ENCODE peak calls at places on chromosomes 6 and 20, in four cellular contexts. P, O, H and V are unnamed samples.

GRCh38 chr6:5278571-5279120 is 17.3 kb downstream of the FARS2 start:
- DNase-seq in P (no peak), H (no peak), O (no peak), V (no peak)

GRCh38 chr20:2673453-2673852 is 9.4 kb upstream of the IDH3B start:
- DNase-seq in P (no peak), H (no peak), O (no peak), V (no peak)

GRCh38 chr6:12735786-12736185 is 19.2 kb downstream of the PHACTR1 start:
- DNase-seq in H (no peak), O (no peak), P (no peak), V (no peak)

GRCh38 chr6:2976571-2977085 is 5.3 kb upstream of the SERPINB6 start:
- DNase-seq in P (no peak), O (no peak), H (no peak), V (no peak)

GRCh38 chr6:130076512-130076911 is 58.1 kb downstream of the L3MBTL3 start:
- DNase-seq in H (no peak), P (no peak), O (no peak), V (no peak)

GRCh38 chr6:168188310-168188973 is 109.4 kb upstream of the FRMD1 start:
- DNase-seq in P (no peak), H (no peak), O (peak; percentile 41), V (no peak)

GRCh38 chr20:61757678-61758555 is 307.8 kb downstream of the TAF4 start:
- DNase-seq in P (no peak), O (no peak), H (no peak), V (no peak)

GRCh38 chr6:157323114-157323923 is at the start of gene TMEM242:
- DNase-seq in H (peak; percentile 74), P (no peak), O (peak; percentile 95), V (peak; percentile 93)

GRCh38 chr6:170344631-170345576 is 38.3 kb downstream of the FAM120B start:
- DNase-seq in P (no peak), H (no peak), O (no peak), V (no peak)

GRCh38 chr6:10146723-10147451 is 268.0 kb downstream of the TFAP2A start:
- DNase-seq in O (no peak), H (no peak), P (no peak), V (peak; percentile 37)

GRCh38 chr6:16736856-16737255 is 24.4 kb downstream of the ATXN1 start:
- DNase-seq in H (no peak), P (no peak), O (no peak), V (no peak)

GRCh38 chr6:84150680-84151079 is 76.8 kb downstream of the CEP162 start:
- DNase-seq in H (no peak), O (no peak), P (peak; percentile 25), V (no peak)

GRCh38 chr6:151349651-151350270 is 41.6 kb downstream of the ZBTB2 start:
- DNase-seq in P (no peak), H (no peak), O (no peak), V (no peak)

GRCh38 chr6:10314163-10314955 is 100.5 kb downstream of the TFAP2A start:
- DNase-seq in H (no peak), P (no peak), O (no peak), V (no peak)

GRCh38 chr20:53737404-53738038 is 143.9 kb upstream of the ZNF217 start:
- DNase-seq in H (no peak), O (no peak), P (no peak), V (no peak)

GRCh38 chr20:37423545-37423944 is 77.6 kb downstream of the SRC start:
- DNase-seq in H (no peak), P (no peak), O (no peak), V (no peak)

GRCh38 chr20:50378170-50379000 is 131.8 kb upstream of the PTPN1 start:
- DNase-seq in H (no peak), P (no peak), O (no peak), V (no peak)

GRCh38 chr6:149354009-149354408 is 36.5 kb downstream of the TAB2 start:
- DNase-seq in H (no peak), O (no peak), P (peak; percentile 10), V (no peak)

GRCh38 chr6:18192026-18192425 is 36.8 kb downstream of the KDM1B start:
- DNase-seq in P (no peak), H (no peak), O (no peak), V (no peak)

GRCh38 chr6:23980965-23981364 is 145.1 kb upstream of the NRSN1 start:
- DNase-seq in H (no peak), P (no peak), O (no peak), V (no peak)

GRCh38 chr6:100452998-100453397 is 11.7 kb downstream of the SIM1 start:
- DNase-seq in O (no peak), P (no peak), H (no peak), V (no peak)